ENCODE peak calls at places on chromosomes 13 and 19, in nine cellular contexts. One of them, this sample, is unnamed.

GRCh38 chr13:40389081-40389641 is 277.3 kb downstream of the FOXO1 start:
- DNase-seq in endodermal cell: no peak
- DNase-seq in endothelial cell: no peak
- DNase-seq in cardiac fibroblast: no peak
- DNase-seq in right atrium auricular region: no peak
- DNase-seq in fibroblast of pulmonary artery: no peak
- DNase-seq in brain microvascular endothelial cell: no peak
- DNase-seq in heart left ventricle: no peak
- DNase-seq in ascending aorta: no peak
- DNase-seq in this sample: no peak

GRCh38 chr13:38685974-38686571 is 804 bp upstream of the FREM2 start:
- DNase-seq in cardiac fibroblast: no peak
- DNase-seq in endodermal cell: peak
- DNase-seq in endothelial cell: peak
- DNase-seq in ascending aorta: no peak
- DNase-seq in right atrium auricular region: no peak
- DNase-seq in heart left ventricle: no peak
- DNase-seq in brain microvascular endothelial cell: no peak
- DNase-seq in fibroblast of pulmonary artery: peak
- DNase-seq in this sample: peak

GRCh38 chr19:7177926-7178325 is 108.4 kb downstream of the ZNF557 start:
- DNase-seq in cardiac fibroblast: peak
- DNase-seq in brain microvascular endothelial cell: no peak
- DNase-seq in right atrium auricular region: no peak
- DNase-seq in endodermal cell: no peak
- DNase-seq in endothelial cell: no peak
- DNase-seq in heart left ventricle: no peak
- DNase-seq in ascending aorta: no peak
- DNase-seq in fibroblast of pulmonary artery: peak
- DNase-seq in this sample: no peak

GRCh38 chr13:31394491-31394890 is 194.7 kb downstream of the B3GLCT start:
- DNase-seq in heart left ventricle: no peak
- DNase-seq in endothelial cell: no peak
- DNase-seq in brain microvascular endothelial cell: no peak
- DNase-seq in right atrium auricular region: no peak
- DNase-seq in cardiac fibroblast: no peak
- DNase-seq in endodermal cell: no peak
- DNase-seq in fibroblast of pulmonary artery: no peak
- DNase-seq in ascending aorta: no peak
- DNase-seq in this sample: no peak

GRCh38 chr13:91375119-91375729 is 23.2 kb upstream of the GPC5 start:
- DNase-seq in cardiac fibroblast: peak
- DNase-seq in brain microvascular endothelial cell: no peak
- DNase-seq in endothelial cell: no peak
- DNase-seq in right atrium auricular region: no peak
- DNase-seq in fibroblast of pulmonary artery: peak
- DNase-seq in ascending aorta: no peak
- DNase-seq in endodermal cell: no peak
- DNase-seq in heart left ventricle: no peak
- DNase-seq in this sample: peak

GRCh38 chr19:16404396-16404795 is 67.4 kb downstream of the EPS15L1 start:
- DNase-seq in endodermal cell: no peak
- DNase-seq in ascending aorta: no peak
- DNase-seq in endothelial cell: no peak
- DNase-seq in right atrium auricular region: no peak
- DNase-seq in brain microvascular endothelial cell: no peak
- DNase-seq in heart left ventricle: no peak
- DNase-seq in cardiac fibroblast: no peak
- DNase-seq in fibroblast of pulmonary artery: no peak
- DNase-seq in this sample: no peak

GRCh38 chr19:8352134-8352827 is 9.2 kb upstream of the KANK3 start:
- DNase-seq in right atrium auricular region: no peak
- DNase-seq in endodermal cell: no peak
- DNase-seq in endothelial cell: no peak
- DNase-seq in heart left ventricle: no peak
- DNase-seq in cardiac fibroblast: peak
- DNase-seq in fibroblast of pulmonary artery: peak
- DNase-seq in ascending aorta: no peak
- DNase-seq in brain microvascular endothelial cell: peak
- DNase-seq in this sample: no peak

GRCh38 chr13:39510296-39510695 is 92.7 kb downstream of the LHFPL6 start:
- DNase-seq in right atrium auricular region: no peak
- DNase-seq in fibroblast of pulmonary artery: no peak
- DNase-seq in cardiac fibroblast: no peak
- DNase-seq in endothelial cell: no peak
- DNase-seq in endodermal cell: no peak
- DNase-seq in brain microvascular endothelial cell: no peak
- DNase-seq in heart left ventricle: no peak
- DNase-seq in ascending aorta: no peak
- DNase-seq in this sample: peak

GRCh38 chr19:46478356-46478986 is 7.1 kb upstream of the PNMA8A start:
- DNase-seq in endothelial cell: no peak
- DNase-seq in ascending aorta: peak
- DNase-seq in cardiac fibroblast: peak
- DNase-seq in brain microvascular endothelial cell: peak
- DNase-seq in heart left ventricle: no peak
- DNase-seq in right atrium auricular region: no peak
- DNase-seq in fibroblast of pulmonary artery: peak
- DNase-seq in endodermal cell: peak
- DNase-seq in this sample: no peak

GRCh38 chr13:98173431-98173921 is 3.6 kb downstream of the RNF113B start:
- DNase-seq in right atrium auricular region: peak
- DNase-seq in heart left ventricle: no peak
- DNase-seq in cardiac fibroblast: peak
- DNase-seq in endodermal cell: peak
- DNase-seq in ascending aorta: no peak
- DNase-seq in brain microvascular endothelial cell: peak
- DNase-seq in fibroblast of pulmonary artery: peak
- DNase-seq in endothelial cell: no peak
- DNase-seq in this sample: peak

GRCh38 chr19:3358392-3358918 is 7.9 kb upstream of the NFIC start:
- DNase-seq in heart left ventricle: no peak
- DNase-seq in ascending aorta: no peak
- DNase-seq in right atrium auricular region: no peak
- DNase-seq in fibroblast of pulmonary artery: no peak
- DNase-seq in endodermal cell: no peak
- DNase-seq in cardiac fibroblast: no peak
- DNase-seq in brain microvascular endothelial cell: no peak
- DNase-seq in endothelial cell: no peak
- DNase-seq in this sample: no peak

GRCh38 chr13:111093136-111093535 is 22.0 kb upstream of the ARHGEF7 start:
- DNase-seq in cardiac fibroblast: no peak
- DNase-seq in fibroblast of pulmonary artery: no peak
- DNase-seq in heart left ventricle: no peak
- DNase-seq in right atrium auricular region: no peak
- DNase-seq in endothelial cell: no peak
- DNase-seq in brain microvascular endothelial cell: no peak
- DNase-seq in ascending aorta: no peak
- DNase-seq in endodermal cell: no peak
- DNase-seq in this sample: no peak

GRCh38 chr19:18156841-18157464 is 4.0 kb downstream of the PIK3R2 start:
- DNase-seq in endodermal cell: no peak
- DNase-seq in cardiac fibroblast: peak
- DNase-seq in brain microvascular endothelial cell: peak
- DNase-seq in heart left ventricle: peak
- DNase-seq in right atrium auricular region: peak
- DNase-seq in endothelial cell: no peak
- DNase-seq in ascending aorta: peak
- DNase-seq in fibroblast of pulmonary artery: peak
- DNase-seq in this sample: peak

GRCh38 chr19:46629546-46630025 is 4.7 kb upstream of the PTGIR start:
- DNase-seq in heart left ventricle: no peak
- DNase-seq in cardiac fibroblast: peak
- DNase-seq in brain microvascular endothelial cell: no peak
- DNase-seq in endothelial cell: peak
- DNase-seq in fibroblast of pulmonary artery: peak
- DNase-seq in right atrium auricular region: no peak
- DNase-seq in ascending aorta: peak
- DNase-seq in endodermal cell: no peak
- DNase-seq in this sample: no peak

GRCh38 chr13:99014391-99014988 is 36.6 kb upstream of the DOCK9 start:
- DNase-seq in brain microvascular endothelial cell: no peak
- DNase-seq in right atrium auricular region: no peak
- DNase-seq in ascending aorta: no peak
- DNase-seq in endothelial cell: no peak
- DNase-seq in fibroblast of pulmonary artery: no peak
- DNase-seq in heart left ventricle: no peak
- DNase-seq in endodermal cell: no peak
- DNase-seq in cardiac fibroblast: no peak
- DNase-seq in this sample: no peak

GRCh38 chr19:14775855-14776254 is 2.5 kb downstream of the ADGRE2 start:
- DNase-seq in endodermal cell: no peak
- DNase-seq in brain microvascular endothelial cell: no peak
- DNase-seq in cardiac fibroblast: no peak
- DNase-seq in ascending aorta: no peak
- DNase-seq in heart left ventricle: peak
- DNase-seq in right atrium auricular region: no peak
- DNase-seq in endothelial cell: no peak
- DNase-seq in fibroblast of pulmonary artery: no peak
- DNase-seq in this sample: no peak

DNA sequence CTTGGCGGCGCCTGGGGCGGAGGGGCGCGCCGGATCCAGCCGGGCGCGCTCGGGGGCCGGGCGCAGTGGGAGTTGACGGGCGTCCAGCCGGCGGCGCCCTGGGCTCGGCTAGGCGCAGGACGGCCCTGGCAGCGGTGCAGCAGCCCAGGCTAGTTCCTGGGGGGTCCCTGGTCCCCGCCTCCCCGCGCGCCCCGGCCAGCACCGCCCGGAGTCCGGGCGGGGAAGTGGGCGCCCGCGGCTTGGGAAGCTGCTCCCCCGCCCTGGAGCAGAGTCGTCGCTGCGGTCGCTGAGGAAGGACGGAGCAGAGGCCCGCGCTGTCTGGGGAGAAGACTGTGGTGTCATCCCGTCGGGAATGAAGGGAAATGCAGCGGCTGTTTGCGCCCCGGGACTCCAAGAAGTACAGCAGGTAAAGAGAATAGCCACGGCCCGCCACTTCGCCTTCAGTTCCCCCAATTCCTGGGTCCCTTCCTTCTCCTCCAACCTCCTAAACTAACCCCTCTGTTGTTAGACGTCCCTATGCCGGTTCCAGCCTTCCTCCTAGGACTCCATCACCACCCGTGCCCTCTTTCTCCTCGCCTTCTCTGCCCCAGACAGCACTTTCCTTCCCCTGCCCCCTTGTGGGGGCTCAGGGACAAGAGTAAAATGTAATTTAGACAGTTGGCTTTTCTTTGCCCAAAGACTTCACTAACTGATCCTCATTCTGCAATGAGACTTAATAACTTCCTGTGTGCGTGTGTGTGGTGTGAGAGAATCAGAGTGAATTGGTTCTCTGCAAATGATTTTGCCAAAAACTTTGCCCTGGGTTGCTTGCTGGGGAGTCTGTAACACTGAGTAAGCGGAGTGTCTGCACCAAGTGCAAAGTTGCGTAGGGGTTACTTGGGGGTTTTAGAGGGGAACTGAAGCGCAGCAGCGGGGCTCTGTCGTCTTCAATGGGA is 20.3 kb upstream of the SGCG start:
- DNase-seq in fibroblast of pulmonary artery: no peak
- DNase-seq in cardiac fibroblast: no peak
- DNase-seq in brain microvascular endothelial cell: no peak
- DNase-seq in endothelial cell: no peak
- DNase-seq in heart left ventricle: no peak
- DNase-seq in ascending aorta: no peak
- DNase-seq in endodermal cell: peak
- DNase-seq in right atrium auricular region: no peak
- DNase-seq in this sample: peak
- TF ChIP-seq CTCF in fibroblast of pulmonary artery: peak
- TF ChIP-seq CTCF in cardiac fibroblast: no peak
- TF ChIP-seq CTCF in brain microvascular endothelial cell: no peak
- TF ChIP-seq CTCF in endothelial cell: no peak
- TF ChIP-seq CTCF in heart left ventricle: no peak
- TF ChIP-seq CTCF in ascending aorta: no peak
- TF ChIP-seq CTCF in endodermal cell: no peak
- TF ChIP-seq CTCF in right atrium auricular region: no peak
- TF ChIP-seq CTCF in this sample: no peak

GRCh38 chr13:87778128-87778527 is 107.0 kb downstream of the SLITRK5 start:
- DNase-seq in heart left ventricle: no peak
- DNase-seq in ascending aorta: no peak
- DNase-seq in endodermal cell: no peak
- DNase-seq in brain microvascular endothelial cell: no peak
- DNase-seq in fibroblast of pulmonary artery: no peak
- DNase-seq in right atrium auricular region: no peak
- DNase-seq in cardiac fibroblast: no peak
- DNase-seq in endothelial cell: no peak
- DNase-seq in this sample: no peak

GRCh38 chr13:87779451-87779850 is 108.3 kb downstream of the SLITRK5 start:
- DNase-seq in brain microvascular endothelial cell: no peak
- DNase-seq in heart left ventricle: no peak
- DNase-seq in right atrium auricular region: no peak
- DNase-seq in endodermal cell: no peak
- DNase-seq in fibroblast of pulmonary artery: no peak
- DNase-seq in ascending aorta: no peak
- DNase-seq in endothelial cell: no peak
- DNase-seq in cardiac fibroblast: no peak
- DNase-seq in this sample: no peak

GRCh38 chr13:87777395-87777794 is 106.2 kb downstream of the SLITRK5 start:
- DNase-seq in fibroblast of pulmonary artery: no peak
- DNase-seq in endodermal cell: peak
- DNase-seq in brain microvascular endothelial cell: no peak
- DNase-seq in heart left ventricle: no peak
- DNase-seq in cardiac fibroblast: no peak
- DNase-seq in endothelial cell: no peak
- DNase-seq in right atrium auricular region: no peak
- DNase-seq in ascending aorta: no peak
- DNase-seq in this sample: no peak
- TF ChIP-seq CTCF in fibroblast of pulmonary artery: no peak
- TF ChIP-seq CTCF in endodermal cell: peak
- TF ChIP-seq CTCF in brain microvascular endothelial cell: no peak
- TF ChIP-seq CTCF in heart left ventricle: no peak
- TF ChIP-seq CTCF in cardiac fibroblast: no peak
- TF ChIP-seq CTCF in endothelial cell: no peak
- TF ChIP-seq CTCF in right atrium auricular region: no peak
- TF ChIP-seq CTCF in ascending aorta: no peak
- TF ChIP-seq CTCF in this sample: no peak

DNA sequence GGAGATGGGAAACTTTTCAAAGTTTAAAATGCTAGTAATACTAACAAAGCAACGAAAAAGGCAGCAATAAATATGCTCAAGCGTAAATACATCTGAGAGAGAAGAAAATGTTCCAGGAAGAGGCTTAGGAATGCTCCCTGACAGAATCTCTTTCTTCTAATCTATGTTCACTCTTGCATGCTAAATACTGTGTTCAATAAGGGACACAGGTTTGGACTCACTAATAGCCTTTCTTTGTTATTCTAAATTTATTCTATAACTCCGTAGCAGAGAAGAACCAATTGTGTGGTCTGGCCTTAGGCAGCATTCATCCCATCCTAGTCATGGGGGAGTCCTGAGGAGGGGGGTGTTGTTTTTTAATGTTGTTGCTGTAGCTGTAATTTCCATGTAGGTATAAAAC is 823.0 kb downstream of the PCDH9 start:
- DNase-seq in endothelial cell: no peak
- DNase-seq in cardiac fibroblast: no peak
- DNase-seq in ascending aorta: no peak
- DNase-seq in heart left ventricle: no peak
- DNase-seq in fibroblast of pulmonary artery: no peak
- DNase-seq in brain microvascular endothelial cell: no peak
- DNase-seq in endodermal cell: no peak
- DNase-seq in right atrium auricular region: no peak
- DNase-seq in this sample: no peak
- TF ChIP-seq CTCF in endothelial cell: no peak
- TF ChIP-seq CTCF in cardiac fibroblast: no peak
- TF ChIP-seq CTCF in ascending aorta: no peak
- TF ChIP-seq CTCF in heart left ventricle: no peak
- TF ChIP-seq CTCF in fibroblast of pulmonary artery: no peak
- TF ChIP-seq CTCF in brain microvascular endothelial cell: no peak
- TF ChIP-seq CTCF in endodermal cell: no peak
- TF ChIP-seq CTCF in right atrium auricular region: no peak
- TF ChIP-seq CTCF in this sample: no peak

GRCh38 chr13:25561842-25562241 is 190.1 kb downstream of the ATP8A2 start:
- DNase-seq in endothelial cell: no peak
- DNase-seq in heart left ventricle: no peak
- DNase-seq in ascending aorta: no peak
- DNase-seq in endodermal cell: no peak
- DNase-seq in right atrium auricular region: no peak
- DNase-seq in brain microvascular endothelial cell: no peak
- DNase-seq in fibroblast of pulmonary artery: no peak
- DNase-seq in cardiac fibroblast: no peak
- DNase-seq in this sample: no peak
- TF ChIP-seq CTCF in endothelial cell: no peak
- TF ChIP-seq CTCF in heart left ventricle: no peak
- TF ChIP-seq CTCF in ascending aorta: no peak
- TF ChIP-seq CTCF in endodermal cell: no peak
- TF ChIP-seq CTCF in right atrium auricular region: no peak
- TF ChIP-seq CTCF in brain microvascular endothelial cell: no peak
- TF ChIP-seq CTCF in fibroblast of pulmonary artery: no peak
- TF ChIP-seq CTCF in cardiac fibroblast: no peak
- TF ChIP-seq CTCF in this sample: no peak